ENCODE peak calls at places on chromosomes 5 and 9, in seven cellular contexts. U is WTC11, E is tibial nerve, L is endothelial cell of umbilical vein, Z is AG08396, H is neuronal stem cell, S is left lobe of liver. A is an unnamed sample.

GRCh38 chr5:54443264-54443663 is 12.2 kb upstream of the HSPB3 start:
- DNase-seq in Z (peak; percentile 41), H (no peak), U (no peak), L (peak; percentile 51), S (no peak), E (peak; percentile 20), A (no peak)

GRCh38 chr9:18394847-18395355 is 79.1 kb upstream of the ADAMTSL1 start:
- DNase-seq in L (peak; percentile 80), U (no peak), E (no peak), H (no peak), Z (no peak), S (no peak), A (no peak)

GRCh38 chr9:4973902-4974301 is 11.2 kb upstream of the JAK2 start:
- DNase-seq in H (no peak), E (no peak), L (no peak), U (no peak), S (no peak), Z (no peak), A (no peak)

GRCh38 chr5:96141749-96142148 is 180.1 kb upstream of the ELL2 start:
- DNase-seq in S (no peak), L (no peak), U (no peak), H (no peak), E (no peak), Z (no peak), A (no peak)

GRCh38 chr5:34008721-34009120 is 871 bp upstream of the AMACR start:
- DNase-seq in U (no peak), H (no peak), S (no peak), E (no peak), L (no peak), Z (no peak), A (no peak)

GRCh38 chr9:88280816-88281382 is 107.3 kb upstream of the SPIN1 start:
- DNase-seq in Z (no peak), S (no peak), U (peak; percentile 34), H (peak; percentile 11), L (no peak), E (no peak), A (no peak)

GRCh38 chr5:125699860-125700259 is 723.3 kb upstream of the GRAMD2B start:
- DNase-seq in S (no peak), H (no peak), L (no peak), E (no peak), U (no peak), Z (no peak), A (no peak)

GRCh38 chr5:124309241-124309977 is 437.0 kb downstream of the ZNF608 start:
- DNase-seq in L (no peak), H (no peak), U (peak; percentile 28), Z (no peak), S (no peak), E (no peak), A (no peak)

GRCh38 chr9:69324549-69325401 is at the start of gene ENTREP1:
- DNase-seq in Z (peak; percentile 56), S (peak; percentile 47), H (peak; percentile 42), L (peak; percentile 62), E (no peak), U (peak; percentile 75), A (no peak)

GRCh38 chr5:31921852-31922305 is 252.2 kb downstream of the GOLPH3 start:
- DNase-seq in U (no peak), E (no peak), H (no peak), Z (no peak), S (no peak), L (no peak), A (no peak)

GRCh38 chr5:16913187-16913839 is 22.8 kb downstream of the MYO10 start:
- DNase-seq in Z (no peak), U (no peak), H (no peak), S (no peak), E (no peak), L (no peak), A (no peak)

GRCh38 chr9:89746385-89747116 is 141.7 kb downstream of the GADD45G start:
- DNase-seq in Z (no peak), S (no peak), U (no peak), E (peak; percentile 26), L (no peak), H (no peak), A (no peak)

GRCh38 chr5:55633574-55634203 is 78.4 kb downstream of the SLC38A9 start:
- DNase-seq in H (no peak), S (peak; percentile 60), U (no peak), L (no peak), Z (no peak), E (no peak), A (peak; percentile 14)

GRCh38 chr9:119003218-119003617 is 366.0 kb downstream of the BRINP1 start:
- DNase-seq in Z (peak; percentile 14), U (no peak), S (no peak), H (no peak), E (no peak), L (no peak), A (no peak)

GRCh38 chr5:58040851-58041250 is 419.0 kb downstream of the PLK2 start:
- DNase-seq in S (no peak), H (no peak), E (no peak), Z (no peak), U (no peak), L (peak; percentile 1), A (no peak)

GRCh38 chr5:118220491-118220890 is 767.9 kb downstream of the DTWD2 start:
- DNase-seq in L (no peak), E (no peak), S (no peak), H (no peak), U (no peak), Z (no peak), A (no peak)

GRCh38 chr5:141486091-141486490 is 1.3 kb downstream of the PCDHGC4 start:
- DNase-seq in E (no peak), L (no peak), S (no peak), Z (no peak), H (no peak), U (no peak), A (no peak)

GRCh38 chr5:156687514-156687913 is 162.6 kb upstream of the PPP1R2B start:
- DNase-seq in U (no peak), H (no peak), E (no peak), L (no peak), S (no peak), Z (no peak), A (no peak)

GRCh38 chr9:109699019-109699418 is 81.0 kb upstream of the PALM2AKAP2 start:
- DNase-seq in Z (no peak), H (no peak), S (no peak), U (no peak), E (no peak), L (no peak), A (no peak)

GRCh38 chr9:90999425-91000397 is 198.1 kb downstream of the SYK start:
- DNase-seq in S (peak; percentile 75), L (no peak), H (no peak), U (no peak), Z (no peak), E (no peak), A (no peak)

GRCh38 chr5:140556438-140556837 is 835 bp downstream of the SRA1 start:
- DNase-seq in Z (no peak), L (peak; percentile 53), E (no peak), H (no peak), U (no peak), S (no peak), A (no peak)

GRCh38 chr5:60545526-60545925 is 154.4 kb downstream of the DEPDC1B start:
- DNase-seq in S (no peak), E (no peak), Z (no peak), U (no peak), L (no peak), H (no peak), A (no peak)

GRCh38 chr5:149450199-149450598 is 71.1 kb upstream of the IL17B start:
- DNase-seq in Z (peak; percentile 82), H (no peak), L (peak; percentile 96), U (no peak), S (no peak), E (no peak), A (no peak)

GRCh38 chr9:21357479-21358290 is 7.0 kb upstream of the IFNA6 start:
- DNase-seq in E (no peak), U (no peak), Z (no peak), H (no peak), S (no peak), L (no peak), A (no peak)

GRCh38 chr9:98687911-98688310 is 20.8 kb downstream of the GABBR2 start:
- DNase-seq in Z (no peak), H (no peak), S (no peak), U (no peak), E (no peak), L (no peak), A (no peak)

GRCh38 chr5:65823174-65823573 is 101.2 kb downstream of the NLN start:
- DNase-seq in S (no peak), Z (no peak), L (no peak), U (no peak), H (no peak), E (no peak), A (no peak)

GRCh38 chr5:54872810-54873209 is 112.6 kb downstream of the ESM1 start:
- DNase-seq in U (no peak), Z (no peak), H (no peak), L (peak; percentile 8), S (no peak), E (no peak), A (no peak)

GRCh38 chr5:64315778-64316177 is 150.1 kb downstream of the RNF180 start:
- DNase-seq in U (no peak), E (no peak), L (no peak), Z (no peak), H (no peak), S (no peak), A (no peak)

GRCh38 chr5:59193616-59194319 is 610.9 kb downstream of the RAB3C start:
- DNase-seq in U (no peak), Z (peak; percentile 24), E (no peak), H (no peak), L (no peak), S (no peak), A (no peak)

GRCh38 chr5:119355636-119356383 is at the start of gene TNFAIP8:
- DNase-seq in E (peak; percentile 43), S (peak; percentile 79), L (peak; percentile 59), U (peak; percentile 63), H (peak; percentile 32), Z (peak; percentile 80), A (no peak)

GRCh38 chr5:146084376-146084775 is 21.0 kb downstream of the PLAC8L1 start:
- DNase-seq in H (no peak), Z (no peak), S (no peak), E (no peak), U (no peak), L (no peak), A (no peak)

GRCh38 chr5:72140711-72141110 is 33.4 kb downstream of the MAP1B start:
- DNase-seq in U (no peak), S (no peak), H (no peak), L (no peak), Z (no peak), E (no peak), A (no peak)

GRCh38 chr5:54273715-54274114 is 36.7 kb downstream of the ARL15 start:
- DNase-seq in Z (no peak), U (no peak), L (no peak), E (no peak), S (no peak), H (no peak), A (no peak)

GRCh38 chr9:90942555-90942954 is 140.9 kb downstream of the SYK start:
- DNase-seq in H (no peak), E (no peak), Z (no peak), S (no peak), U (no peak), L (no peak), A (no peak)

GRCh38 chr9:38687992-38688391 is 31.9 kb downstream of the FAM240B start:
- DNase-seq in L (no peak), S (no peak), U (no peak), H (no peak), E (no peak), Z (no peak), A (no peak)

GRCh38 chr5:126809932-126810331 is 33.0 kb downstream of the LMNB1 start:
- DNase-seq in L (no peak), H (no peak), S (no peak), Z (no peak), E (no peak), U (no peak), A (no peak)